ENCODE peak calls at places on chromosomes 2 and 18, in five cellular contexts. One of them, this sample, is unnamed.

GRCh38 chr2:65317841-65318240 is 90.2 kb downstream of the ACTR2 start:
- DNase-seq in stomach: no peak
- DNase-seq in naive thymus-derived CD4-positive, alpha-beta T cell: no peak
- DNase-seq in heart right ventricle: no peak
- DNase-seq in ovary: no peak
- DNase-seq in this sample: no peak

GRCh38 chr18:75070625-75071483 is 138.1 kb downstream of the PTGR3 start:
- DNase-seq in stomach: peak; percentile 42
- DNase-seq in naive thymus-derived CD4-positive, alpha-beta T cell: peak; percentile 70
- DNase-seq in heart right ventricle: no peak
- DNase-seq in ovary: no peak
- DNase-seq in this sample: no peak

GRCh38 chr2:28274911-28275685 is 117.6 kb upstream of the FOSL2 start:
- DNase-seq in stomach: peak; percentile 60
- DNase-seq in naive thymus-derived CD4-positive, alpha-beta T cell: no peak
- DNase-seq in heart right ventricle: peak; percentile 57
- DNase-seq in ovary: no peak
- DNase-seq in this sample: peak; percentile 89

GRCh38 chr2:112917856-112918255 is 6.9 kb downstream of the IL37 start:
- DNase-seq in stomach: no peak
- DNase-seq in naive thymus-derived CD4-positive, alpha-beta T cell: no peak
- DNase-seq in heart right ventricle: no peak
- DNase-seq in ovary: no peak
- DNase-seq in this sample: no peak

GRCh38 chr2:11621465-11621864 is 48.5 kb downstream of the NTSR2 start:
- DNase-seq in stomach: no peak
- DNase-seq in naive thymus-derived CD4-positive, alpha-beta T cell: no peak
- DNase-seq in heart right ventricle: no peak
- DNase-seq in ovary: no peak
- DNase-seq in this sample: no peak

GRCh38 chr2:194116861-194117260 is 1540.2 kb upstream of the SLC39A10 start:
- DNase-seq in stomach: no peak
- DNase-seq in naive thymus-derived CD4-positive, alpha-beta T cell: no peak
- DNase-seq in heart right ventricle: no peak
- DNase-seq in ovary: no peak
- DNase-seq in this sample: no peak

GRCh38 chr2:68594674-68595492 is 48.5 kb upstream of the PROKR1 start:
- DNase-seq in stomach: peak; percentile 53
- DNase-seq in naive thymus-derived CD4-positive, alpha-beta T cell: peak; percentile 46
- DNase-seq in heart right ventricle: peak; percentile 10
- DNase-seq in ovary: no peak
- DNase-seq in this sample: peak; percentile 17

GRCh38 chr2:122743031-122743675 is 987.7 kb downstream of the TSN start:
- DNase-seq in stomach: no peak
- DNase-seq in naive thymus-derived CD4-positive, alpha-beta T cell: no peak
- DNase-seq in heart right ventricle: no peak
- DNase-seq in ovary: no peak
- DNase-seq in this sample: no peak

GRCh38 chr2:40653829-40654228 is 201.9 kb upstream of the SLC8A1 start:
- DNase-seq in stomach: no peak
- DNase-seq in naive thymus-derived CD4-positive, alpha-beta T cell: no peak
- DNase-seq in heart right ventricle: no peak
- DNase-seq in ovary: no peak
- DNase-seq in this sample: no peak

GRCh38 chr2:120686511-120687168 is 49.0 kb upstream of the GLI2 start:
- DNase-seq in stomach: no peak
- DNase-seq in naive thymus-derived CD4-positive, alpha-beta T cell: no peak
- DNase-seq in heart right ventricle: no peak
- DNase-seq in ovary: no peak
- DNase-seq in this sample: no peak

GRCh38 chr2:190791347-190791982 is 89.2 kb upstream of the GLS start:
- DNase-seq in stomach: no peak
- DNase-seq in naive thymus-derived CD4-positive, alpha-beta T cell: no peak
- DNase-seq in heart right ventricle: peak; percentile 66
- DNase-seq in ovary: no peak
- DNase-seq in this sample: peak; percentile 86

GRCh38 chr2:67631474-67631873 is 234.3 kb downstream of the ETAA1 start:
- DNase-seq in stomach: no peak
- DNase-seq in naive thymus-derived CD4-positive, alpha-beta T cell: no peak
- DNase-seq in heart right ventricle: no peak
- DNase-seq in ovary: no peak
- DNase-seq in this sample: no peak

GRCh38 chr2:84297155-84297554 is 161.9 kb downstream of the SUCLG1 start:
- DNase-seq in stomach: no peak
- DNase-seq in naive thymus-derived CD4-positive, alpha-beta T cell: no peak
- DNase-seq in heart right ventricle: no peak
- DNase-seq in ovary: no peak
- DNase-seq in this sample: no peak

GRCh38 chr2:163348843-163349395 is 386.9 kb downstream of the FIGN start:
- DNase-seq in stomach: no peak
- DNase-seq in naive thymus-derived CD4-positive, alpha-beta T cell: no peak
- DNase-seq in heart right ventricle: peak; percentile 4
- DNase-seq in ovary: no peak
- DNase-seq in this sample: peak; percentile 36

GRCh38 chr2:50385361-50385760 is 646.6 kb downstream of the NRXN1 start:
- DNase-seq in stomach: no peak
- DNase-seq in naive thymus-derived CD4-positive, alpha-beta T cell: no peak
- DNase-seq in heart right ventricle: no peak
- DNase-seq in ovary: no peak
- DNase-seq in this sample: no peak

GRCh38 chr2:171482308-171482707 is 40.0 kb upstream of the CYBRD1 start:
- DNase-seq in stomach: no peak
- DNase-seq in naive thymus-derived CD4-positive, alpha-beta T cell: no peak
- DNase-seq in heart right ventricle: no peak
- DNase-seq in ovary: no peak
- DNase-seq in this sample: no peak

GRCh38 chr2:9983413-9984216 is 32.1 kb downstream of the GRHL1 start:
- DNase-seq in stomach: no peak
- DNase-seq in naive thymus-derived CD4-positive, alpha-beta T cell: no peak
- DNase-seq in heart right ventricle: no peak
- DNase-seq in ovary: no peak
- DNase-seq in this sample: no peak

GRCh38 chr2:130339885-130340745 is 2.6 kb upstream of the IMP4 start:
- DNase-seq in stomach: no peak
- DNase-seq in naive thymus-derived CD4-positive, alpha-beta T cell: no peak
- DNase-seq in heart right ventricle: no peak
- DNase-seq in ovary: no peak
- DNase-seq in this sample: no peak

GRCh38 chr2:28527196-28527595 is 31.3 kb downstream of the PLB1 start:
- DNase-seq in stomach: no peak
- DNase-seq in naive thymus-derived CD4-positive, alpha-beta T cell: no peak
- DNase-seq in heart right ventricle: no peak
- DNase-seq in ovary: no peak
- DNase-seq in this sample: no peak

GRCh38 chr2:169765523-169765922 is 31.9 kb downstream of the KLHL23 start:
- DNase-seq in stomach: no peak
- DNase-seq in naive thymus-derived CD4-positive, alpha-beta T cell: no peak
- DNase-seq in heart right ventricle: no peak
- DNase-seq in ovary: no peak
- DNase-seq in this sample: no peak

GRCh38 chr2:196592331-196592911 is 47.1 kb upstream of the CCDC150 start:
- DNase-seq in stomach: no peak
- DNase-seq in naive thymus-derived CD4-positive, alpha-beta T cell: no peak
- DNase-seq in heart right ventricle: peak; percentile 14
- DNase-seq in ovary: no peak
- DNase-seq in this sample: peak; percentile 48

GRCh38 chr18:58051765-58052460 is 7.9 kb downstream of the NEDD4L start:
- DNase-seq in stomach: no peak
- DNase-seq in naive thymus-derived CD4-positive, alpha-beta T cell: no peak
- DNase-seq in heart right ventricle: no peak
- DNase-seq in ovary: no peak
- DNase-seq in this sample: peak; percentile 53

GRCh38 chr18:32067375-32068167 is 24.1 kb upstream of the RNF138 start:
- DNase-seq in stomach: no peak
- DNase-seq in naive thymus-derived CD4-positive, alpha-beta T cell: no peak
- DNase-seq in heart right ventricle: no peak
- DNase-seq in ovary: no peak
- DNase-seq in this sample: no peak

GRCh38 chr2:143296089-143296488 is 166.9 kb downstream of the ARHGAP15 start:
- DNase-seq in stomach: no peak
- DNase-seq in naive thymus-derived CD4-positive, alpha-beta T cell: no peak
- DNase-seq in heart right ventricle: no peak
- DNase-seq in ovary: no peak
- DNase-seq in this sample: no peak

GRCh38 chr18:62128157-62128556 is 58.7 kb downstream of the PIGN start:
- DNase-seq in stomach: no peak
- DNase-seq in naive thymus-derived CD4-positive, alpha-beta T cell: no peak
- DNase-seq in heart right ventricle: no peak
- DNase-seq in ovary: no peak
- DNase-seq in this sample: peak; percentile 31

GRCh38 chr2:63822478-63822877 is 19.2 kb upstream of the UGP2 start:
- DNase-seq in stomach: no peak
- DNase-seq in naive thymus-derived CD4-positive, alpha-beta T cell: no peak
- DNase-seq in heart right ventricle: no peak
- DNase-seq in ovary: no peak
- DNase-seq in this sample: no peak

GRCh38 chr2:30354150-30354549 is 92.9 kb upstream of the LCLAT1 start:
- DNase-seq in stomach: no peak
- DNase-seq in naive thymus-derived CD4-positive, alpha-beta T cell: no peak
- DNase-seq in heart right ventricle: no peak
- DNase-seq in ovary: no peak
- DNase-seq in this sample: no peak

GRCh38 chr2:197137234-197137633 is 173.3 kb downstream of the ANKRD44 start:
- DNase-seq in stomach: no peak
- DNase-seq in naive thymus-derived CD4-positive, alpha-beta T cell: no peak
- DNase-seq in heart right ventricle: no peak
- DNase-seq in ovary: no peak
- DNase-seq in this sample: peak; percentile 46

GRCh38 chr18:76579301-76579695 is 84.3 kb upstream of the ZNF516 start:
- DNase-seq in stomach: no peak
- DNase-seq in naive thymus-derived CD4-positive, alpha-beta T cell: no peak
- DNase-seq in heart right ventricle: no peak
- DNase-seq in ovary: no peak
- DNase-seq in this sample: no peak

GRCh38 chr2:127118467-127118866 is 11.5 kb upstream of the BIN1 start:
- DNase-seq in stomach: no peak
- DNase-seq in naive thymus-derived CD4-positive, alpha-beta T cell: no peak
- DNase-seq in heart right ventricle: no peak
- DNase-seq in ovary: no peak
- DNase-seq in this sample: no peak

GRCh38 chr2:149160701-149161217 is 122.3 kb downstream of the LYPD6B start:
- DNase-seq in stomach: no peak
- DNase-seq in naive thymus-derived CD4-positive, alpha-beta T cell: no peak
- DNase-seq in heart right ventricle: no peak
- DNase-seq in ovary: no peak
- DNase-seq in this sample: peak; percentile 5

GRCh38 chr2:196887431-196887830 is 39.1 kb downstream of the PGAP1 start:
- DNase-seq in stomach: no peak
- DNase-seq in naive thymus-derived CD4-positive, alpha-beta T cell: no peak
- DNase-seq in heart right ventricle: no peak
- DNase-seq in ovary: no peak
- DNase-seq in this sample: no peak

GRCh38 chr2:171807130-171807529 is 86.9 kb downstream of the SLC25A12 start:
- DNase-seq in stomach: no peak
- DNase-seq in naive thymus-derived CD4-positive, alpha-beta T cell: no peak
- DNase-seq in heart right ventricle: no peak
- DNase-seq in ovary: no peak
- DNase-seq in this sample: no peak

GRCh38 chr2:150403457-150403856 is 84.0 kb downstream of the RND3 start:
- DNase-seq in stomach: no peak
- DNase-seq in naive thymus-derived CD4-positive, alpha-beta T cell: no peak
- DNase-seq in heart right ventricle: no peak
- DNase-seq in ovary: no peak
- DNase-seq in this sample: peak; percentile 33
- H3K27me3 ChIP-seq in stomach: no peaks in the 10 kb centered on the region
- H3K27me3 ChIP-seq in naive thymus-derived CD4-positive, alpha-beta T cell: no peaks in the 10 kb centered on the region
- H3K27me3 ChIP-seq in heart right ventricle: no peaks in the 10 kb centered on the region
- H3K27me3 ChIP-seq in ovary: no peaks in the 10 kb centered on the region
- H3K27me3 ChIP-seq in this sample: peaks cover 3% of the 10 kb centered on the region

DNA sequence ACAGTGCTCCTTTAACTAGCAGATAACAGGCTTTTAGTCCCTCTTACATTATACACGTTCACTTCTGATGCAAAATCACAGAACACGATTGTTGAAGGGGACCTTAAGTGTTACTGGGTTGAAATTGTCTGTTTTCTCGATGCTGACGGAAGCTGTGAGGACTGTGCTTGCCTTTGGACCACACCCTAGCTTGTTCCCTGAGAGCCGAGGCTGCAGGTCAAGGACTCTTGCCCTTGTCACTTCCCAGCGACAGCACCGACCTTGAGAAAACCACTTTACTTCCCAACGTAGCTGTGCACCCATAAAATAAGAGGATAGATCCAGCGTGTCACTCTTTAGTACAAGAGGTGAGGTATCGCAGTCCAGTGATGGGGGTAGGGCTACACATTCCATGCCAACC is 701.0 kb downstream of the DCDC2C start:
- DNase-seq in stomach: no peak
- DNase-seq in naive thymus-derived CD4-positive, alpha-beta T cell: no peak
- DNase-seq in heart right ventricle: no peak
- DNase-seq in ovary: no peak
- DNase-seq in this sample: peak; percentile 80
- H3K27me3 ChIP-seq in stomach: no peaks in the 10 kb centered on the region
- H3K27me3 ChIP-seq in naive thymus-derived CD4-positive, alpha-beta T cell: no peaks in the 10 kb centered on the region
- H3K27me3 ChIP-seq in heart right ventricle: no peaks in the 10 kb centered on the region
- H3K27me3 ChIP-seq in ovary: no peaks in the 10 kb centered on the region
- H3K27me3 ChIP-seq in this sample: no peaks in the 10 kb centered on the region

GRCh38 chr18:7111134-7111533 is 6.5 kb downstream of the LAMA1 start:
- DNase-seq in stomach: no peak
- DNase-seq in naive thymus-derived CD4-positive, alpha-beta T cell: no peak
- DNase-seq in heart right ventricle: no peak
- DNase-seq in ovary: no peak
- DNase-seq in this sample: no peak
- H3K27me3 ChIP-seq in stomach: peaks cover 83% of the 10 kb centered on the region
- H3K27me3 ChIP-seq in naive thymus-derived CD4-positive, alpha-beta T cell: no peaks in the 10 kb centered on the region
- H3K27me3 ChIP-seq in heart right ventricle: peaks cover 81% of the 10 kb centered on the region
- H3K27me3 ChIP-seq in ovary: no peaks in the 10 kb centered on the region
- H3K27me3 ChIP-seq in this sample: no peaks in the 10 kb centered on the region

GRCh38 chr2:23385748-23386421 is 906 bp downstream of the KLHL29 start:
- DNase-seq in stomach: no peak
- DNase-seq in naive thymus-derived CD4-positive, alpha-beta T cell: peak; percentile 26
- DNase-seq in heart right ventricle: no peak
- DNase-seq in ovary: peak; percentile 19
- DNase-seq in this sample: no peak

GRCh38 chr2:23388292-23388691 is 3.3 kb downstream of the KLHL29 start:
- DNase-seq in stomach: no peak
- DNase-seq in naive thymus-derived CD4-positive, alpha-beta T cell: no peak
- DNase-seq in heart right ventricle: no peak
- DNase-seq in ovary: no peak
- DNase-seq in this sample: no peak

GRCh38 chr2:23387849-23388248 is 2.9 kb downstream of the KLHL29 start:
- DNase-seq in stomach: no peak
- DNase-seq in naive thymus-derived CD4-positive, alpha-beta T cell: no peak
- DNase-seq in heart right ventricle: no peak
- DNase-seq in ovary: no peak
- DNase-seq in this sample: no peak

GRCh38 chr2:23386422-23387220 is 1.6 kb downstream of the KLHL29 start:
- DNase-seq in stomach: no peak
- DNase-seq in naive thymus-derived CD4-positive, alpha-beta T cell: peak; percentile 28
- DNase-seq in heart right ventricle: no peak
- DNase-seq in ovary: peak; percentile 18
- DNase-seq in this sample: no peak

DNA sequence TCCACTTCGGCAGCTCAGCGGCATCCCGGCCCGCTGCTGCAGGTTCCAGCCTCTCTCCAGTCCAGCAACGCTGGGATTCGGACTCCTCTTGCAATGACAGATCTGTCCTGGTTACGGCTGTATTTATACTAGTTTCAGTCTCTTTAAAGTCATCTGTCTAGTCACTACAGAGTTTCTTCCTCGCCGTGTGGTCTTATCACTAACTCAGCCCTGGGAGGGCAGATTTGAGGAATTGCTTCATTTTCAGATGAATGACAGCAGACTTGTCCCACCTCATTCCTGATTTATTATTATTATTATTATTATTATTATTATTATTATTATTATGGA is 2.2 kb downstream of the KLHL29 start:
- DNase-seq in stomach: no peak
- DNase-seq in naive thymus-derived CD4-positive, alpha-beta T cell: no peak
- DNase-seq in heart right ventricle: no peak
- DNase-seq in ovary: no peak
- DNase-seq in this sample: no peak
- H3K27me3 ChIP-seq in stomach: peaks cover 77% of the 10 kb centered on the region
- H3K27me3 ChIP-seq in naive thymus-derived CD4-positive, alpha-beta T cell: no peaks in the 10 kb centered on the region
- H3K27me3 ChIP-seq in heart right ventricle: peaks cover 68% of the 10 kb centered on the region
- H3K27me3 ChIP-seq in ovary: no peaks in the 10 kb centered on the region
- H3K27me3 ChIP-seq in this sample: peaks cover 85% of the 10 kb centered on the region

This sample was measured in cardiac muscle cell.